ENCODE peak calls at places on chromosomes 5 and 9, in six cellular contexts. T is HepG2, Z is SK-N-SH, Q is H1, G is GM12878, H is K562. U is an unnamed sample.

GRCh38 chr5:179986328-179986727 is 78.6 kb upstream of the TBC1D9B start:
- DNase-seq in T (no peak), Q (no peak), G (no peak), Z (no peak), H (peak; percentile 22), U (no peak)

GRCh38 chr5:180595381-180596114 is 4.2 kb upstream of the SCGB3A1 start:
- DNase-seq in Q (no peak), H (no peak), T (no peak), Z (peak; percentile 12), G (no peak), U (no peak)

GRCh38 chr9:129223551-129224208 is 45.6 kb upstream of the IER5L start:
- DNase-seq in Z (no peak), T (peak; percentile 14), H (no peak), Q (no peak), G (no peak), U (no peak)

GRCh38 chr5:140554454-140554853 is 2.8 kb downstream of the SRA1 start:
- DNase-seq in G (no peak), T (no peak), Q (no peak), Z (no peak), H (no peak), U (peak; percentile 44)

GRCh38 chr5:176596689-176597416 is 13.1 kb downstream of the GPRIN1 start:
- DNase-seq in T (no peak), G (no peak), H (no peak), Z (no peak), Q (peak; percentile 78), U (peak; percentile 37)

GRCh38 chr5:56264417-56265025 is 31.4 kb upstream of the ANKRD55 start:
- DNase-seq in Q (peak; percentile 67), H (peak; percentile 42), G (no peak), Z (peak; percentile 56), T (peak; percentile 59), U (peak; percentile 2)

GRCh38 chr9:136595245-136596218 is 49.7 kb upstream of the NOTCH1 start:
- DNase-seq in T (no peak), H (no peak), Q (no peak), G (no peak), Z (no peak), U (no peak)

GRCh38 chr9:87910821-87911220 is 6.9 kb upstream of the SPATA31C1 start:
- DNase-seq in H (no peak), Z (no peak), Q (no peak), G (no peak), T (no peak), U (no peak)

GRCh38 chr5:75361310-75361709 is 24.3 kb downstream of the HMGCR start:
- DNase-seq in T (no peak), Q (no peak), Z (no peak), G (no peak), H (no peak), U (no peak)

GRCh38 chr9:10094563-10094962 is 518.2 kb downstream of the PTPRD start:
- DNase-seq in T (no peak), Q (no peak), H (no peak), G (no peak), Z (no peak), U (no peak)

GRCh38 chr5:1445313-1445894 is at the start of gene SLC6A3:
- DNase-seq in G (no peak), Z (peak; percentile 70), Q (peak; percentile 84), H (peak; percentile 75), T (no peak), U (no peak)
- TF ChIP-seq GABPA in G (no peak), Z (no peak), Q (no peak), H (no peak), T (no peak), U (no peak)

DNA sequence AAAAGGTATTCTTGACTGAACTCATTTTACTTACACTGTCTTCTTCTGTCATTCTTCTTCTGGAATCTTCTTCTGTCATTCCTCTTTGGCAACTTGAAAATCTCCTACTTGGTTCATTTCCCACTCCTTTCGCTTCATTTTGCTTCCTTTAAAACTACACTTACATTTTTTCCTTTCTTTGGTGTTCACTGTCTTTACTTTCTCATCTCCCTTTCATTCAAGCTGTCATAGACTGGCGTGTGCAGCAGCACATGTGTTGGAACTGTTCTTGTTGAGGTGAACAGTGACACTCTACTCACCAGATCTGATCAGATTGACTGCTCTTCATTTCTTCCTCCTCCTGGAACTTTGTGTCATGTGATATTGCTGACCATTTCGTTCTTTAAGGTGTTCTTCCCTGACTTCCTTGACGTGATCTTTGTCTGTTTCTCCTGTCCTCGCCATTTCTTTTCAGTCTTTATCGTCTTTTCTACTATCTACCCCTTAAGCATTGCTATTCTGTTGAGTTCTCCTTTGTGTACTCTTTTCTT is 6.4 kb downstream of the DNAJC25 start:
- DNase-seq in Z (no peak), T (no peak), H (no peak), Q (no peak), G (no peak), U (no peak)
- TF ChIP-seq GABPA in Z (no peak), T (no peak), H (no peak), Q (no peak), G (no peak), U (no peak)

GRCh38 chr9:131429121-131430012 is 35.5 kb downstream of the PRRC2B start:
- DNase-seq in G (no peak), H (no peak), Q (no peak), Z (no peak), T (no peak), U (no peak)
- TF ChIP-seq GABPA in G (no peak), H (no peak), Q (no peak), Z (no peak), T (no peak), U (no peak)

DNA sequence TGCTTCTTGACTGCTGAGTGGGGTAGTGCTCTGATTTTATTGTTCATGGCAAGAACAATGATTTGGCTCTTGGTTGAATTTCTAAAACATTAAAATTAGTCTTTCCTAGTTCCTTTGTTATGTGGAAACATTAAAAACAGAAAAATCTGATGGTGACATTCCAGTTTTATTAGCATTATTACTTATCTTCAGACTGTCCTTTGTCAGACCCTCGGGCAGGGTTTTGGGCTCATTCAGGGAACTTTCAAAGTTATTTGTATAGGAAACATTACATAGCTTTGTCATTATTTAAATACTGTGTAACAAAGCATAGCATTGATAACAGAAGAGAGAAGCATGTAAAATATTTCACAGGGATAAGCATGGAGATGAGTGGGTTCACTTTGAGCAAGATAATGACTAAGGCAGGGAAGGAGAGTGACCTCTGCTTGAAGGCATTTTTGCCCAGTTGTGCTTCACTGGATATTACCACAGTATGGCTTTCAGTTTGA is 119.9 kb downstream of the KDM4C start:
- DNase-seq in T (peak; percentile 91), H (no peak), Z (no peak), G (no peak), Q (no peak), U (no peak)
- TF ChIP-seq GABPA in T (no peak), H (no peak), Z (no peak), G (no peak), Q (no peak), U (no peak)

GRCh38 chr5:110880413-110880812 is 141.6 kb downstream of the SLC25A46 start:
- DNase-seq in G (peak; percentile 4), H (no peak), T (no peak), Z (no peak), Q (no peak), U (no peak)
- TF ChIP-seq GABPA in G (no peak), H (no peak), T (no peak), Z (no peak), Q (no peak), U (no peak)

GRCh38 chr5:59819806-59820205 is 73.7 kb downstream of the PDE4D start:
- DNase-seq in G (no peak), Q (no peak), Z (no peak), T (no peak), H (no peak), U (no peak)
- TF ChIP-seq GABPA in G (no peak), Q (no peak), Z (no peak), T (no peak), H (no peak), U (no peak)

DNA sequence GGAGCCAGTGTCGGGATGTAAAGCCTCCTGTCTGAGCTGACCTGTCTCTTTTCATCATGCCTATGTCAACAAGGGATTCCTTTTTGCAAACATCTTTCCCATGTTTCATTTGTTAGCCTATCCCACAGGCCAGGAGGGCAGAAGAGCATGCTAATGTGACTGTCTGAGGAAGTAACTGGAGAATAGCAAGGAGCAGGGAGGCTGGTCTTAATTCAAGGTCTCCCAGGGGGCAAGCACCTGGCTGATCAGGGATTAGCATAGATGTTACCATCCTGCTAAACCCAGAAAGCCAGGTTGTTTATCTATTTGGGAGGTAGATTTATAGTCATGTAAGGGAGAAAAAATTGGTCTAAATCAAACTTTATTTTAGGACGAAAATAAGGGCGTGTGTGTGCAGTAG is 36.8 kb upstream of the MAP1B start:
- DNase-seq in Z (no peak), H (no peak), T (no peak), G (no peak), Q (no peak), U (no peak)
- TF ChIP-seq GABPA in Z (no peak), H (no peak), T (no peak), G (no peak), Q (no peak), U (no peak)

GRCh38 chr5:125411163-125412050 is 665.0 kb upstream of the ZNF608 start:
- DNase-seq in Z (no peak), H (no peak), Q (no peak), T (no peak), G (peak; percentile 50), U (no peak)
- TF ChIP-seq GABPA in Z (no peak), H (no peak), Q (no peak), T (no peak), G (no peak), U (no peak)

DNA sequence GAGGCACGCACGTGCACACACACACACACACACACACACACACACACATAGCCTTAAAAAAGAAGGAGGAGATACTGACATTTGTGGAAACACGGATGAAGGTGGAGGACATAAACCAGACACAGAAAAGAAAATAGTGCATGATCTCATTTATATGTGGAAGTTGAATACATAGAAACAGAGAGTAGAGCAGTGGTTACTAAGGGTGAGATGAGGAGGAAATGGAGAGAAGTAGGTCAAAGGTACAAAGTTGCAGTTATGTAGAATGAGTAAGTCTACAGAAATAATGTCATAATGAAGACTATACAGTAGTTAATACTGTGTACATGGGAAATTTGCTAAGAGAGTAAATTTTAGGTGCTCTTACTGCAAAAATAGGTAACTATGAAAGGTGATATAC is 412.2 kb upstream of the CDH9 start:
- DNase-seq in G (no peak), H (no peak), Z (no peak), Q (no peak), T (no peak), U (no peak)
- TF ChIP-seq GABPA in G (no peak), H (no peak), Z (no peak), Q (no peak), T (no peak), U (no peak)

U was measured in HL-60.